ENCODE peak calls at places on chromosomes 1 and 21, in four cellular contexts. V is EL; S is activated naive CD4-positive, alpha-beta T cell; D is M059J. M is an unnamed sample.

GRCh38 chr1:15501208-15502032 is 22.6 kb downstream of the CASP9 start:
- DNase-seq in V (peak; percentile 48), S (no peak), D (peak; percentile 46), M (peak; percentile 38)

GRCh38 chr1:179178965-179179364 is 50.5 kb downstream of the ABL2 start:
- DNase-seq in V (peak; percentile 74), S (no peak), D (peak; percentile 74), M (peak; percentile 7)

GRCh38 chr1:209850342-209850979 is 22.7 kb downstream of the UTP25 start:
- DNase-seq in V (peak; percentile 77), S (no peak), D (peak; percentile 51), M (peak; percentile 50)

GRCh38 chr1:46248122-46248920 is 758 bp downstream of the RAD54L start:
- DNase-seq in V (peak; percentile 66), S (no peak), D (peak; percentile 72), M (peak; percentile 38)

GRCh38 chr21:42469272-42469671 is 26.8 kb downstream of the RSPH1 start:
- DNase-seq in V (no peak), S (no peak), D (no peak), M (no peak)

GRCh38 chr1:89041055-89041707 is 18.5 kb upstream of the GBP3 start:
- DNase-seq in V (peak; percentile 75), S (no peak), D (peak; percentile 77), M (no peak)

GRCh38 chr1:145720878-145721671 is 1.8 kb downstream of the CD160 start:
- DNase-seq in V (peak; percentile 79), S (peak; percentile 60), D (peak; percentile 81), M (peak; percentile 79)

GRCh38 chr1:231827337-231828105 is 200.9 kb downstream of the DISC1 start:
- DNase-seq in V (peak; percentile 90), S (no peak), D (peak; percentile 91), M (no peak)

GRCh38 chr1:199550384-199551067 is 477.0 kb upstream of the NR5A2 start:
- DNase-seq in V (no peak), S (no peak), D (peak; percentile 37), M (no peak)

GRCh38 chr1:230186874-230187273 is 119.8 kb downstream of the GALNT2 start:
- DNase-seq in V (no peak), S (no peak), D (no peak), M (no peak)

GRCh38 chr1:41917835-41918449 is 780 bp downstream of the HIVEP3 start:
- DNase-seq in V (peak; percentile 50), S (no peak), D (peak; percentile 45), M (no peak)

GRCh38 chr1:229171934-229172333 is 99.0 kb upstream of the RAB4A start:
- DNase-seq in V (no peak), S (no peak), D (no peak), M (no peak)

GRCh38 chr1:204769997-204770396 is 84.5 kb upstream of the LRRN2 start:
- DNase-seq in V (no peak), S (no peak), D (no peak), M (no peak)

GRCh38 chr1:205301842-205302588 is 19.5 kb downstream of the NUAK2 start:
- DNase-seq in V (peak; percentile 66), S (no peak), D (peak; percentile 59), M (no peak)

GRCh38 chr21:33825419-33825818 is 90.2 kb downstream of the ATP5PO start:
- DNase-seq in V (no peak), S (no peak), D (no peak), M (no peak)

GRCh38 chr1:215992620-215993019 is 425.5 kb downstream of the KCTD3 start:
- DNase-seq in V (peak; percentile 56), S (no peak), D (peak; percentile 22), M (peak; percentile 5)

GRCh38 chr1:101088431-101088830 is 62.8 kb upstream of the DPH5 start:
- DNase-seq in V (no peak), S (no peak), D (peak; percentile 5), M (no peak)

GRCh38 chr1:53733447-53733931 is 5.5 kb downstream of the GLIS1 start:
- DNase-seq in V (peak; percentile 66), S (no peak), D (no peak), M (no peak)

GRCh38 chr1:21451212-21451611 is 11.3 kb downstream of the NBPF3 start:
- DNase-seq in V (peak; percentile 90), S (no peak), D (peak; percentile 63), M (no peak)

GRCh38 chr21:46243865-46244490 is 15.4 kb upstream of the LSS start:
- DNase-seq in V (no peak), S (no peak), D (no peak), M (no peak)

GRCh38 chr1:19597463-19598309 is 46.4 kb upstream of the NBL1 start:
- DNase-seq in V (peak; percentile 50), S (no peak), D (peak; percentile 53), M (peak; percentile 12)

GRCh38 chr1:39671433-39671792 is 494 bp downstream of the NT5C1A start:
- DNase-seq in V (no peak), S (peak; percentile 10), D (no peak), M (no peak)

GRCh38 chr1:35883681-35884155 is 709 bp downstream of the AGO1 start:
- DNase-seq in V (peak; percentile 49), S (no peak), D (peak; percentile 15), M (peak; percentile 49)

GRCh38 chr21:34883501-34884271 is 165.4 kb downstream of the RUNX1 start:
- DNase-seq in V (no peak), S (no peak), D (peak; percentile 27), M (no peak)

GRCh38 chr1:5572794-5573193 is 419.4 kb downstream of the NPHP4 start:
- DNase-seq in V (no peak), S (no peak), D (no peak), M (no peak)

GRCh38 chr1:47708658-47709301 is 270.9 kb downstream of the FOXD2 start:
- DNase-seq in V (peak; percentile 23), S (no peak), D (peak; percentile 26), M (no peak)

GRCh38 chr1:165539306-165539705 is 4.5 kb upstream of the LRRC52 start:
- DNase-seq in V (no peak), S (no peak), D (peak; percentile 51), M (no peak)

M was measured in H54.